ENCODE peak calls at places on chromosomes 6 and 20, in six cellular contexts. I is neural progenitor cell; Y is NCI-H187; T is HFF-Myc; R is stimulated activated CD8-positive, alpha-beta memory T cell treated with anti-CD3 and anti-CD28 coated beads, Interleukin-7, amount 100 ng/mL, for 24 hours; M is AG08395. N is an unnamed sample.

GRCh38 chr6:170480045-170480714 is 72.9 kb downstream of the PSMB1 start:
- DNase-seq in T (no peak), M (peak), Y (no peak), I (peak), R (no peak), N (peak)

GRCh38 chr6:155252581-155252980 is 11.2 kb upstream of the CLDN20 start:
- DNase-seq in I (no peak), M (no peak), R (no peak), Y (no peak), T (no peak), N (no peak)

GRCh38 chr6:96391776-96392175 is 129.8 kb upstream of the UFL1 start:
- DNase-seq in Y (peak), R (no peak), T (no peak), M (no peak), I (peak), N (peak)

GRCh38 chr6:15499591-15499990 is 163.2 kb downstream of the DTNBP1 start:
- DNase-seq in T (no peak), R (no peak), Y (no peak), M (no peak), I (no peak), N (no peak)

GRCh38 chr6:167113935-167114910 is 8.7 kb upstream of the CCR6 start:
- DNase-seq in T (no peak), M (no peak), I (no peak), R (no peak), Y (no peak), N (no peak)

GRCh38 chr20:14407336-14407735 is 69.9 kb upstream of the FLRT3 start:
- DNase-seq in I (no peak), T (no peak), Y (no peak), R (no peak), M (no peak), N (no peak)

GRCh38 chr20:14446446-14446845 is 109.0 kb upstream of the FLRT3 start:
- DNase-seq in I (no peak), Y (no peak), R (no peak), T (no peak), M (no peak), N (no peak)

GRCh38 chr6:131755597-131755996 is 44.8 kb upstream of the CTAGE9 start:
- DNase-seq in Y (no peak), I (no peak), T (peak), M (peak), R (no peak), N (no peak)

GRCh38 chr6:146896960-146897701 is 298.4 kb downstream of the ADGB start:
- DNase-seq in R (no peak), T (no peak), M (no peak), I (no peak), Y (no peak), N (no peak)

GRCh38 chr20:17480696-17481095 is 50.5 kb downstream of the BFSP1 start:
- DNase-seq in R (no peak), Y (no peak), M (no peak), T (no peak), I (no peak), N (no peak)